ENCODE peak calls at places on chromosomes 13 and 19, in six cellular contexts. Q, B, R, L, U and F are unnamed samples.

GRCh38 chr19:33194884-33195710 is 967 bp downstream of the LRP3 start:
- DNase-seq in U (peak), Q (no peak), B (no peak), L (peak), R (no peak), F (peak)

GRCh38 chr13:98783856-98784478 is 31.5 kb upstream of the SLC15A1 start:
- DNase-seq in Q (no peak), R (no peak), L (no peak), B (no peak), U (no peak), F (no peak)

GRCh38 chr19:31548941-31549340 is 199.7 kb upstream of the TSHZ3 start:
- DNase-seq in L (peak), R (no peak), B (no peak), U (peak), Q (no peak), F (peak)

GRCh38 chr19:40745402-40745780 is 4.9 kb downstream of the ACTMAP start:
- DNase-seq in Q (no peak), L (no peak), U (no peak), B (no peak), R (no peak), F (no peak)

GRCh38 chr19:48724796-48725753 is 5.5 kb upstream of the MAMSTR start:
- DNase-seq in Q (no peak), L (no peak), U (peak), R (peak), B (no peak), F (peak)

GRCh38 chr19:2278504-2279158 is 3.3 kb downstream of the PEAK3 start:
- DNase-seq in Q (no peak), L (peak), B (no peak), U (peak), R (no peak), F (no peak)

GRCh38 chr13:94061316-94061715 is 418.2 kb downstream of the DCT start:
- DNase-seq in U (no peak), L (no peak), B (no peak), R (no peak), Q (no peak), F (no peak)

GRCh38 chr13:52659340-52659739 is 6.7 kb downstream of the SUGT1 start:
- DNase-seq in U (no peak), B (no peak), R (no peak), L (no peak), Q (no peak), F (no peak)

GRCh38 chr13:34085199-34085598 is 267.2 kb downstream of the RFC3 start:
- DNase-seq in U (no peak), R (no peak), Q (no peak), L (no peak), B (no peak), F (no peak)

GRCh38 chr13:109344552-109345157 is 441.7 kb downstream of the IRS2 start:
- DNase-seq in B (no peak), L (no peak), R (no peak), U (no peak), Q (no peak), F (no peak)

GRCh38 chr19:4979211-4979807 is 10.4 kb downstream of the KDM4B start:
- DNase-seq in U (peak), B (no peak), Q (no peak), L (no peak), R (no peak), F (no peak)

GRCh38 chr13:77339408-77339807 is 12.5 kb upstream of the MYCBP2 start:
- DNase-seq in U (no peak), Q (no peak), R (no peak), L (no peak), B (no peak), F (no peak)

GRCh38 chr13:45492538-45492937 is 27.8 kb downstream of the COG3 start:
- DNase-seq in Q (no peak), R (no peak), B (no peak), U (no peak), L (no peak), F (no peak)

GRCh38 chr13:36888645-36889044 is 31.4 kb downstream of the SMAD9 start:
- DNase-seq in U (no peak), Q (no peak), R (no peak), B (no peak), L (no peak), F (no peak)

GRCh38 chr13:31768351-31768750 is 29.0 kb downstream of the RXFP2 start:
- DNase-seq in L (no peak), R (no peak), B (no peak), U (no peak), Q (no peak), F (no peak)

GRCh38 chr13:110856941-110857835 is 57.7 kb downstream of the ANKRD10 start:
- DNase-seq in U (no peak), B (no peak), L (no peak), R (no peak), Q (no peak), F (no peak)

GRCh38 chr19:50925734-50926133 is 14.5 kb upstream of the KLK4 start:
- DNase-seq in L (no peak), R (no peak), U (no peak), Q (no peak), B (no peak), F (no peak)

GRCh38 chr19:15252398-15253018 is 20.3 kb upstream of the EPHX3 start:
- DNase-seq in R (no peak), B (no peak), U (peak), Q (no peak), L (no peak), F (no peak)

GRCh38 chr13:98358933-98359332 is 181.9 kb upstream of the RNF113B start:
- DNase-seq in L (no peak), B (no peak), Q (no peak), R (no peak), U (no peak), F (no peak)

GRCh38 chr19:8004723-8005513 is 523 bp downstream of the ELAVL1 start:
- DNase-seq in R (peak), B (no peak), Q (peak), L (peak), U (peak), F (peak)

GRCh38 chr13:112617754-112618375 is 29.9 kb upstream of the TUBGCP3 start:
- DNase-seq in R (no peak), Q (no peak), L (no peak), U (no peak), B (no peak), F (no peak)

GRCh38 chr13:110334841-110335490 is 27.9 kb downstream of the COL4A2 start:
- DNase-seq in B (no peak), Q (no peak), R (no peak), L (no peak), U (no peak), F (no peak)

GRCh38 chr13:79995334-79995733 is 345.6 kb downstream of the SPRY2 start:
- DNase-seq in L (no peak), R (no peak), U (no peak), B (no peak), Q (no peak), F (no peak)

GRCh38 chr19:30842926-30843325 is 470.7 kb downstream of the ZNF536 start:
- DNase-seq in U (no peak), B (no peak), L (no peak), R (no peak), Q (no peak), F (no peak)

GRCh38 chr19:45883881-45884681 is 1.9 kb downstream of the IRF2BP1 start:
- DNase-seq in U (peak), R (no peak), B (no peak), L (peak), Q (no peak), F (peak)

GRCh38 chr19:41325947-41326706 is 16.2 kb downstream of the CCDC97 start:
- DNase-seq in L (no peak), U (peak), R (no peak), B (no peak), Q (no peak), F (no peak)

GRCh38 chr19:768424-768823 is 17.5 kb downstream of the MISP start:
- DNase-seq in L (no peak), U (no peak), R (no peak), B (no peak), Q (no peak), F (no peak)

GRCh38 chr13:111304603-111305289 is 15.7 kb upstream of the TEX29 start:
- DNase-seq in U (no peak), B (no peak), L (no peak), Q (no peak), R (no peak), F (no peak)